ENCODE peak calls at places on chromosomes 7 and 10, in four cellular contexts. S is neuronal stem cell, T is IMR-90, R is mesendoderm. Q is an unnamed sample.

GRCh38 chr10:86262671-86263165 is 103.9 kb downstream of the GRID1 start:
- DNase-seq in S (no peak), T (no peak), R (no peak), Q (peak; percentile 46)

GRCh38 chr7:72336382-72336886 is 75.7 kb downstream of the CALN1 start:
- DNase-seq in R (peak; percentile 55), S (peak; percentile 30), T (no peak), Q (peak; percentile 59)

GRCh38 chr7:5086256-5086655 is 40.6 kb downstream of the RBAK start:
- DNase-seq in S (no peak), T (no peak), R (no peak), Q (no peak)

GRCh38 chr7:87129836-87130235 is 22.4 kb upstream of the DMTF1 start:
- DNase-seq in R (peak; percentile 27), T (no peak), S (no peak), Q (no peak)

GRCh38 chr7:94417261-94417660 is 22.6 kb downstream of the COL1A2 start:
- DNase-seq in S (no peak), R (no peak), T (no peak), Q (no peak)

GRCh38 chr10:132184816-132185593 is 1.7 kb upstream of the DPYSL4 start:
- DNase-seq in R (no peak), T (no peak), S (no peak), Q (no peak)

GRCh38 chr10:11411926-11412545 is 199.4 kb downstream of the USP6NL start:
- DNase-seq in T (no peak), R (peak; percentile 38), S (no peak), Q (no peak)

GRCh38 chr10:101694674-101695403 is at the start of gene FBXW4:
- DNase-seq in R (peak; percentile 60), T (peak; percentile 18), S (peak; percentile 32), Q (peak; percentile 61)

GRCh38 chr7:497346-497745 is 22.3 kb downstream of the PDGFA start:
- DNase-seq in S (no peak), T (no peak), R (no peak), Q (no peak)

GRCh38 chr7:7771452-7771851 is 53.0 kb upstream of the RPA3 start:
- DNase-seq in T (peak; percentile 28), R (no peak), S (no peak), Q (no peak)

GRCh38 chr7:486216-486743 is 33.4 kb downstream of the PDGFA start:
- DNase-seq in R (no peak), T (no peak), S (no peak), Q (no peak)

GRCh38 chr10:78045237-78045636 is 11.6 kb downstream of the RPS24 start:
- DNase-seq in S (no peak), T (no peak), R (peak; percentile 54), Q (no peak)

GRCh38 chr10:62098278-62099121 is 170.1 kb downstream of the RTKN2 start:
- DNase-seq in S (no peak), R (no peak), T (peak; percentile 60), Q (no peak)

GRCh38 chr10:125859128-125859817 is 21.8 kb downstream of the DHX32 start:
- DNase-seq in T (no peak), S (no peak), R (no peak), Q (no peak)

GRCh38 chr10:43060291-43060690 is 16.6 kb upstream of the RET start:
- DNase-seq in S (no peak), R (no peak), T (no peak), Q (no peak)

GRCh38 chr10:52778511-52779392 is 6.2 kb upstream of the MBL2 start:
- DNase-seq in S (no peak), R (peak; percentile 65), T (peak; percentile 18), Q (peak; percentile 67)

GRCh38 chr7:18866359-18867036 is 250.9 kb downstream of the TWIST1 start:
- DNase-seq in R (no peak), S (no peak), T (peak; percentile 100), Q (no peak)

GRCh38 chr7:16627236-16627635 is 18.3 kb downstream of the ANKMY2 start:
- DNase-seq in R (no peak), S (no peak), T (peak; percentile 59), Q (no peak)

GRCh38 chr7:37643876-37644275 is 39.7 kb upstream of the GPR141 start:
- DNase-seq in R (peak; percentile 89), T (no peak), S (peak; percentile 8), Q (peak; percentile 82)

GRCh38 chr7:41096921-41097320 is 606.0 kb downstream of the INHBA start:
- DNase-seq in S (no peak), T (peak; percentile 98), R (no peak), Q (no peak)

GRCh38 chr10:35876248-35876647 is 234.2 kb upstream of the FZD8 start:
- DNase-seq in R (peak; percentile 96), T (peak; percentile 73), S (no peak), Q (no peak)

GRCh38 chr10:118668228-118668952 is 72.9 kb upstream of the PRLHR start:
- DNase-seq in R (no peak), T (no peak), S (no peak), Q (no peak)

GRCh38 chr7:101935521-101936141 is 118.2 kb downstream of the CUX1 start:
- DNase-seq in S (no peak), T (no peak), R (no peak), Q (no peak)

GRCh38 chr10:78577673-78578072 is 491.1 kb upstream of the ZMIZ1 start:
- DNase-seq in R (no peak), S (no peak), T (no peak), Q (no peak)

GRCh38 chr10:70956029-70956759 is 67.8 kb upstream of the PCBD1 start:
- DNase-seq in S (no peak), T (no peak), R (peak; percentile 80), Q (peak; percentile 60)

GRCh38 chr10:27833792-27834191 is 88.2 kb upstream of the MKX start:
- DNase-seq in S (no peak), T (no peak), R (no peak), Q (no peak)

GRCh38 chr7:140966561-140967234 is 42.0 kb upstream of the BRAF start:
- DNase-seq in T (no peak), S (no peak), R (peak; percentile 2), Q (no peak)

GRCh38 chr10:132459252-132460028 is 62.4 kb downstream of the PWWP2B start:
- DNase-seq in R (no peak), T (no peak), S (no peak), Q (peak; percentile 21)

GRCh38 chr7:24241216-24241615 is 42.8 kb upstream of the NPY start:
- DNase-seq in S (no peak), T (no peak), R (no peak), Q (no peak)

GRCh38 chr10:84195044-84195830 is 900 bp downstream of the CDHR1 start:
- DNase-seq in T (no peak), R (no peak), S (no peak), Q (no peak)

GRCh38 chr10:132185601-132186487 is 904 bp upstream of the DPYSL4 start:
- DNase-seq in S (peak; percentile 44), T (peak; percentile 12), R (peak; percentile 41), Q (peak; percentile 62)

GRCh38 chr10:128219295-128219694 is 93.1 kb upstream of the MKI67 start:
- DNase-seq in S (no peak), T (no peak), R (no peak), Q (no peak)

GRCh38 chr7:132028144-132028920 is 471.9 kb upstream of the PODXL start:
- DNase-seq in T (no peak), R (no peak), S (no peak), Q (no peak)

GRCh38 chr10:102227050-102227449 is 951 bp downstream of the ELOVL3 start:
- DNase-seq in T (peak; percentile 49), S (no peak), R (no peak), Q (no peak)

GRCh38 chr7:70354409-70355169 is 756.3 kb downstream of the AUTS2 start:
- DNase-seq in S (no peak), T (no peak), R (no peak), Q (no peak)

GRCh38 chr10:65342226-65342625 is 1583.6 kb upstream of the LRRTM3 start:
- DNase-seq in S (no peak), R (no peak), T (no peak), Q (no peak)

GRCh38 chr7:64182036-64182790 is 24.8 kb upstream of the ZNF735 start:
- DNase-seq in T (no peak), R (no peak), S (no peak), Q (no peak)

GRCh38 chr7:1112109-1112508 is 24.2 kb downstream of the GPER1 start:
- DNase-seq in R (no peak), T (peak; percentile 25), S (no peak), Q (no peak)

GRCh38 chr10:73647211-73647874 is 6.1 kb upstream of the MYOZ1 start:
- DNase-seq in S (peak; percentile 81), R (peak; percentile 95), T (no peak), Q (peak; percentile 92)

GRCh38 chr7:2314209-2314955 is at the start of gene SNX8:
- DNase-seq in T (peak; percentile 79), R (peak; percentile 91), S (peak; percentile 78), Q (peak; percentile 95)

GRCh38 chr7:2316578-2316977 is 2.3 kb upstream of the SNX8 start:
- DNase-seq in T (no peak), S (no peak), R (no peak), Q (no peak)

GRCh38 chr7:2317556-2318293 is 3.5 kb upstream of the SNX8 start:
- DNase-seq in S (no peak), R (no peak), T (no peak), Q (no peak)

GRCh38 chr7:2313450-2314208 is 612 bp downstream of the SNX8 start:
- DNase-seq in T (no peak), S (no peak), R (peak; percentile 13), Q (no peak)

GRCh38 chr7:2315787-2316186 is 1.5 kb upstream of the SNX8 start:
- DNase-seq in T (no peak), R (no peak), S (no peak), Q (no peak)
- H3K23ac ChIP-seq in T (no peak overlapping the region), R (no peak overlapping the region), S (no peak overlapping the region), Q (no peak overlapping the region)

GRCh38 chr7:43582503-43583423 is at the start of gene STK17A:
- DNase-seq in R (peak; percentile 95), S (peak; percentile 95), T (peak; percentile 85), Q (peak; percentile 97)
- H3K23ac ChIP-seq in R (no peak within 1 kb of the TSS), S (peak within 1 kb of the TSS; percentile 96), T (peak within 1 kb of the TSS; percentile 80), Q (no peak within 1 kb of the TSS)

DNA sequence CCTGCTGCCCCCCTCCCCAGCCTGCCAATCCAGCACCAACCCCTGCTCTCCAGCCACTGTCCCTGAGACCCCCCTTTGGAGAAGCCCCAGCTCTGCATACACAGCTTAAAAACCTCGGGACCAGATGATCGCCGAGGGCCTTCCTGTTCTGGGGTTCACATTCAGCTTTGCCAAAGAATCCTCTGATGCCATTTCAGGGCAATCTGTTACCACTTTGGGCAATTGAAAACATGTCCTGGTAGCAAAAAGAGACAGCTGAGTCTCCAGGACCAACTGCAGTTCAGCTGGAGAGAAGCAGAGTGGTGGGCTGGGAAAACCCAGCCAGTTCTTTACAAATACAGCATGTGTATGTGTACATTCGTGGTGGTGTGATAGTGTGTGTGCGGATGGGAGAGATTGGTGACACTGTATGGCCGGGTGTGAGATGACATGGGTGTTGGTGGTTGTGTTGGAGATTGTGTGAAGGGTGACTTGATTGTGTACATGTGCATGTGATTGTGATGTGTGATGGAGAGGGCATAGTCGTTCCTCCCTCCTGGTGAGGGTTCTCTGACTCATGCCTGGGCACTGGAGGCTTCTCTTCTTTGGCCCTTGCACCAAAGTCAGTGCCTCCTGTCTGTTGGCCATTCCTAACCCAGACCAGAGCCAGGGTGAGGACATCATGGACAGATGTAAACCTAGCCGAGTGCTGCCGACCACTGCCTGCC is 48.5 kb upstream of the AQP1 start:
- DNase-seq in T (no peak), S (no peak), R (no peak), Q (no peak)
- H3K23ac ChIP-seq in T (peak overlapping the region; percentile 8), S (peak overlapping the region; percentile 25), R (no peak overlapping the region), Q (no peak overlapping the region)

DNA sequence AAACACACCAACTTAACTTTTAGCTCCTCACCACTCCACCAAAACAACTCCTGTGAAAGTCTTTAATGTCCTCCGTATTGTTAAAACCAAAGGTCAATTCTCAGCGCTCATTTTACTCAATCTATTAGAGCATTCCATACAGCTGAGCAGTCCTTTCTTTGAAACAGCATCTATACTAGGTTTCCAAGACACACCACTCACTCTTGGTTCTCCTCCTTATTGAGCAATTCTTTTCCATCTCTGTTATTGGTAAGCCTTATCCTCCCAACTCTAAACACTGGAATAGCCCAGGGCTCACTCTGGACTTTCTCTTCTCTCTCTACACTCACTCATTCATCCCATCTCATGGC is 34.9 kb downstream of the COA1 start:
- DNase-seq in S (no peak), R (no peak), T (peak; percentile 92), Q (no peak)
- H3K23ac ChIP-seq in S (no peak overlapping the region), R (no peak overlapping the region), T (peak overlapping the region; percentile 77), Q (no peak overlapping the region)